ENCODE peak calls at places on chromosomes 11 and 22, in seven cellular contexts. M is activated T-helper 9 cell treated with anti-CD3 and anti-CD28 coated beads, Interleukin-2, amount 50 U/mL, for 16 hours; J is HFF-Myc; N is GOT3; C is T1000; X is iris pigment epithelial cell; R is EH. H is an unnamed sample.

GRCh38 chr11:67370351-67371076 is 2.9 kb downstream of the CLCF1 start:
- DNase-seq in M (no peak), J (no peak), N (no peak), C (no peak), X (peak; percentile 59), R (peak; percentile 68), H (no peak)

GRCh38 chr11:133029096-133029495 is 503.2 kb downstream of the OPCML start:
- DNase-seq in M (no peak), J (no peak), N (no peak), C (no peak), X (no peak), R (peak; percentile 8), H (no peak)

GRCh38 chr11:121586727-121587126 is 134.0 kb upstream of the SORL1-AS1 start:
- DNase-seq in M (no peak), J (no peak), N (no peak), C (no peak), X (no peak), R (no peak), H (no peak)

GRCh38 chr22:27990879-27991278 is 71.8 kb upstream of the PITPNB start:
- DNase-seq in M (no peak), J (no peak), N (no peak), C (no peak), X (peak; percentile 38), R (peak; percentile 10), H (no peak)

GRCh38 chr11:61149624-61150615 is 11.3 kb downstream of the VPS37C start:
- DNase-seq in M (no peak), J (no peak), N (no peak), C (no peak), X (peak; percentile 59), R (peak; percentile 5), H (no peak)

GRCh38 chr11:942853-943252 is 17.2 kb downstream of the AP2A2 start:
- DNase-seq in M (no peak), J (no peak), N (no peak), C (no peak), X (peak; percentile 76), R (peak; percentile 52), H (no peak)

GRCh38 chr11:60699282-60699681 is at the start of gene MS4A8:
- DNase-seq in M (no peak), J (no peak), N (no peak), C (no peak), X (no peak), R (no peak), H (no peak)

GRCh38 chr11:62958547-62959071 is 26.2 kb downstream of the SLC22A6 start:
- DNase-seq in M (no peak), J (peak; percentile 33), N (no peak), C (no peak), X (peak; percentile 44), R (peak; percentile 32), H (no peak)

GRCh38 chr22:40463727-40464126 is 93.3 kb downstream of the SGSM3 start:
- DNase-seq in M (no peak), J (no peak), N (no peak), C (no peak), X (no peak), R (no peak), H (peak; percentile 41)

GRCh38 chr11:14894657-14895598 is 2.9 kb upstream of the CYP2R1 start:
- DNase-seq in M (no peak), J (no peak), N (no peak), C (no peak), X (peak; percentile 56), R (peak; percentile 46), H (no peak)

GRCh38 chr11:126058090-126058489 is 4.6 kb downstream of the CDON start:
- DNase-seq in M (no peak), J (no peak), N (no peak), C (no peak), X (no peak), R (no peak), H (no peak)